ENCODE peak calls at places on chromosomes 3 and 15, in seven cellular contexts. T is mesothelial cell of epicardium, G is tibial nerve, W is endodermal cell, Y is adrenal gland, B is nephron progenitor cell, E is GM13976. P is an unnamed sample.

GRCh38 chr3:32018723-32019564 is 37.4 kb downstream of the ZNF860 start:
- DNase-seq in Y (peak; percentile 13), G (peak; percentile 24), B (no peak), T (no peak), E (peak; percentile 44), W (no peak), P (no peak)

GRCh38 chr3:107588217-107588616 is 65.5 kb downstream of the BBX start:
- DNase-seq in W (no peak), Y (no peak), E (no peak), T (no peak), G (no peak), B (no peak), P (no peak)

GRCh38 chr3:124780356-124780755 is 50.1 kb downstream of the UMPS start:
- DNase-seq in G (peak; percentile 73), W (no peak), E (no peak), T (no peak), Y (no peak), B (no peak), P (no peak)

GRCh38 chr3:16907245-16907644 is 22.5 kb downstream of the PLCL2 start:
- DNase-seq in E (no peak), W (no peak), Y (no peak), B (no peak), G (no peak), T (no peak), P (no peak)

GRCh38 chr15:26550880-26551279 is 222.0 kb downstream of the GABRB3 start:
- DNase-seq in T (no peak), Y (no peak), E (no peak), B (no peak), G (no peak), W (no peak), P (no peak)

GRCh38 chr3:193869221-193870201 is 266.4 kb upstream of the HES1 start:
- DNase-seq in E (peak; percentile 45), W (peak; percentile 94), B (peak; percentile 51), Y (peak; percentile 23), G (no peak), T (peak; percentile 64), P (peak; percentile 24)

GRCh38 chr15:25181290-25182097 is 226.7 kb downstream of the SNRPN start:
- DNase-seq in G (no peak), T (peak; percentile 11), Y (no peak), W (peak; percentile 9), B (no peak), E (no peak), P (peak; percentile 3)

GRCh38 chr3:112755845-112756671 is 90.6 kb downstream of the CD200R1L start:
- DNase-seq in E (no peak), G (no peak), W (no peak), B (no peak), Y (no peak), T (no peak), P (no peak)

GRCh38 chr15:35305906-35306305 is 220.8 kb upstream of the NANOGP8 start:
- DNase-seq in Y (peak; percentile 7), W (no peak), E (no peak), G (no peak), B (no peak), T (no peak), P (no peak)

GRCh38 chr3:22536582-22536981 is 666.5 kb upstream of the UBE2E2 start:
- DNase-seq in T (no peak), B (no peak), Y (no peak), E (no peak), G (no peak), W (no peak), P (no peak)

GRCh38 chr3:14492948-14493881 is 46.9 kb downstream of the GRIP2 start:
- DNase-seq in G (no peak), B (no peak), Y (no peak), E (no peak), W (no peak), T (no peak), P (no peak)

GRCh38 chr3:101964861-101965260 is 115.5 kb downstream of the NFKBIZ start:
- DNase-seq in T (no peak), E (no peak), B (no peak), Y (no peak), G (no peak), W (peak; percentile 47), P (no peak)

GRCh38 chr3:133883657-133884546 is 11.8 kb downstream of the RAB6B start:
- DNase-seq in T (peak; percentile 28), G (no peak), E (peak; percentile 8), B (no peak), Y (no peak), W (no peak), P (no peak)

GRCh38 chr3:156291269-156292123 is 171.1 kb downstream of the KCNAB1 start:
- DNase-seq in W (peak; percentile 77), B (peak; percentile 37), T (peak; percentile 42), G (no peak), Y (peak; percentile 20), E (peak; percentile 43), P (no peak)

GRCh38 chr3:16366581-16366980 is 101.6 kb downstream of the OXNAD1 start:
- DNase-seq in B (no peak), Y (no peak), E (no peak), T (no peak), G (no peak), W (no peak), P (no peak)

GRCh38 chr15:62756995-62757360 is 285.6 kb upstream of the TPM1 start:
- DNase-seq in B (no peak), W (no peak), Y (no peak), E (no peak), G (no peak), T (no peak), P (no peak)

GRCh38 chr3:171256445-171257250 is 203.6 kb downstream of the TNIK start:
- DNase-seq in G (no peak), B (no peak), T (no peak), W (no peak), Y (no peak), E (no peak), P (no peak)

GRCh38 chr15:60479361-60479684 is 381 bp upstream of the ICE2 start:
- DNase-seq in B (no peak), T (no peak), W (no peak), Y (no peak), E (no peak), G (no peak), P (no peak)

GRCh38 chr15:60480149-60480548 is 1.2 kb upstream of the ICE2 start:
- DNase-seq in B (no peak), W (no peak), E (peak; percentile 25), Y (no peak), G (no peak), T (no peak), P (no peak)

GRCh38 chr15:60479711-60480110 is 769 bp upstream of the ICE2 start:
- DNase-seq in G (no peak), B (no peak), Y (no peak), T (no peak), W (no peak), E (peak; percentile 22), P (no peak)

GRCh38 chr15:60477991-60478632 is 830 bp downstream of the ICE2 start:
- DNase-seq in E (peak; percentile 8), T (no peak), Y (no peak), G (no peak), W (peak; percentile 59), B (no peak), P (no peak)

GRCh38 chr15:60478633-60479360 is at the start of gene ICE2:
- DNase-seq in Y (peak; percentile 98), B (peak; percentile 95), E (peak; percentile 90), T (peak; percentile 94), G (peak; percentile 96), W (peak; percentile 96), P (peak; percentile 87)
- TF ChIP-seq CTCF in Y (peak; percentile 14), B (no peak), E (no peak), T (no peak), G (no peak), W (no peak), P (peak; percentile 12)

GRCh38 chr3:121883507-121883906 is 10.7 kb upstream of the SLC15A2 start:
- DNase-seq in W (no peak), B (no peak), T (no peak), E (peak; percentile 20), G (no peak), Y (no peak), P (no peak)
- TF ChIP-seq CTCF in W (peak; percentile 78), B (peak; percentile 17), T (no peak), E (no peak), G (no peak), Y (peak; percentile 23), P (peak; percentile 34)

DNA sequence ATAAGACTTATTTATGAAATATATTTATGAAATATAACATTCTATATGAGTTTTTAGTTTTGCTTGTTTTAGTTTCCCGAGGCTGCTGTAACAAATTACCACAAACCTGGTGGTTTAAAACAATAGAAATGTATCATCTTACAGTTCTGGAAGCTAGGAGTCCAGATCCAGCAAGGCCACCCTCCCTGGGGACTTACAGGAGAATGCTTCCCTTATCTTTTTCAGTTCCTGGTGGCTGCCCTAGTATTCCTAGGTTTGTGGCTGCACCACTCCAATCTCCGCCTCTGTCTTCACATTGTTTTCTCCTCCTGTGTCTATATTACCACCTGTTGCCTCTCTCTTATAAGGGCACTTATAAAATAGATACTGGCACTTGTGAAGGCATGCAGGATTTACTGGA is 877.8 kb downstream of the TUSC7 start:
- DNase-seq in B (no peak), Y (no peak), E (no peak), G (no peak), T (no peak), W (no peak), P (no peak)
- TF ChIP-seq CTCF in B (no peak), Y (no peak), E (no peak), G (no peak), T (no peak), W (no peak), P (no peak)

GRCh38 chr3:10374311-10374710 is 53.4 kb upstream of the SEC13 start:
- DNase-seq in B (no peak), G (no peak), T (no peak), W (no peak), E (no peak), Y (no peak), P (no peak)
- TF ChIP-seq CTCF in B (no peak), G (no peak), T (no peak), W (no peak), E (no peak), Y (no peak), P (no peak)

DNA sequence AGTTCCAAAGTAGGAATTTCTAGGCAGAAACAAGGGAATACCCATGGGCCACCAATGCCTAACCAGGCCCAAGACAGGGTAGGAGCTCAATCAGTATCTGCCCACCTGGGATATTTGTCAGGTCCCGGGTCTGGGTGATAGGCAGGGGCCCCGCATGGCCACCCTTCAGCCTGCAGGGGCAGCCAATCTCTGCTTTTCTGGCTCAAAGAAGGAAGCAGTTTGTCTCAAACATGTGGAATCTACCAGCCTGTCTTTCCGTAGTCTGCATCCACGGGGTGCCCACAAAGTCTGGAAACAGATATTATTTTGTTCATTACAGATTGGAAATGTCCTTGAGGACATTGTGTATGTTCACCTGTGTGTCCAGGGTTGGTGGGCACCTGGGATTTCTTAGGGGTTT is 56.2 kb downstream of the CEMIP start:
- DNase-seq in G (no peak), B (no peak), E (no peak), Y (no peak), T (no peak), W (peak; percentile 84), P (no peak)
- TF ChIP-seq CTCF in G (no peak), B (no peak), E (no peak), Y (no peak), T (no peak), W (peak; percentile 69), P (peak; percentile 24)

DNA sequence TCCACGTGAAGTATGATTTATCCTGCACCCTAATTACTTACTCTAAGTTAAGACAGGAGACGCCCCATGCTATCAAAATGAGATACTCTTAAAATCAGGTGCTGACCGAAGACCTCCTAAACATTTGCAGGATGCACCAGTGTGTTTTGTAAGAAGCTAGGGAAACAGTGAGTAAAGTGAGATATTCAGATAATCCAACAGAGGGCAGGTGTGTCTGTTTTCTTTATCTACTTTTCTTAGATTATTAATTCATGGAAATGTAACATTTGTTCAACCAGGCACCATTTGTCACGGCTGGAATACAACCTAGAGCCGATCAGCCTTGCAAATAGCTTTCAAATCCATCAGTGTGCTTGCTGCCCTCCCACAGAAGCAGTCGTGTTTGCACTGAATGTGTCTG is 202.0 kb upstream of the CHRM5 start:
- DNase-seq in E (no peak), T (no peak), W (no peak), B (no peak), G (no peak), Y (no peak), P (no peak)
- TF ChIP-seq CTCF in E (no peak), T (no peak), W (peak; percentile 34), B (no peak), G (no peak), Y (peak; percentile 36), P (no peak)